ENCODE peak calls at places on chromosomes 13 and 19, in five cellular contexts. R is HepG2, K is GM12891, S is GM12878, I is H1. J is an unnamed sample.
A peak's percentile ranks its signal among the peaks of the same experiment; 100 is the strongest.

GRCh38 chr13:95236774-95237173 is 64.5 kb downstream of the ABCC4 start:
- DNase-seq in R (no peak), K (no peak), S (no peak), I (no peak), J (no peak)

GRCh38 chr13:40940841-40941240 is 78.3 kb downstream of the ELF1 start:
- DNase-seq in R (no peak), K (no peak), S (no peak), I (no peak), J (no peak)

GRCh38 chr19:35522745-35523327 is 5.3 kb downstream of the SBSN start:
- DNase-seq in R (no peak), K (no peak), S (no peak), I (no peak), J (no peak)

GRCh38 chr13:53098455-53098854 is 69.8 kb downstream of the OLFM4 start:
- DNase-seq in R (no peak), K (no peak), S (no peak), I (no peak), J (no peak)

GRCh38 chr19:38270587-38271167 is 6.3 kb downstream of the SPINT2 start:
- DNase-seq in R (no peak), K (no peak), S (no peak), I (no peak), J (no peak)

GRCh38 chr13:34246511-34246910 is 428.6 kb downstream of the RFC3 start:
- DNase-seq in R (no peak), K (no peak), S (no peak), I (no peak), J (no peak)

GRCh38 chr19:4482721-4483120 is 10.6 kb downstream of the HDGFL2 start:
- DNase-seq in R (no peak), K (no peak), S (no peak), I (no peak), J (no peak)

GRCh38 chr13:45242070-45242469 is 41.2 kb upstream of the KCTD4 start:
- DNase-seq in R (no peak), K (no peak), S (no peak), I (no peak), J (no peak)

GRCh38 chr19:38020331-38020730 is 113.3 kb downstream of the SIPA1L3 start:
- DNase-seq in R (no peak), K (no peak), S (no peak), I (no peak), J (no peak)

DNA sequence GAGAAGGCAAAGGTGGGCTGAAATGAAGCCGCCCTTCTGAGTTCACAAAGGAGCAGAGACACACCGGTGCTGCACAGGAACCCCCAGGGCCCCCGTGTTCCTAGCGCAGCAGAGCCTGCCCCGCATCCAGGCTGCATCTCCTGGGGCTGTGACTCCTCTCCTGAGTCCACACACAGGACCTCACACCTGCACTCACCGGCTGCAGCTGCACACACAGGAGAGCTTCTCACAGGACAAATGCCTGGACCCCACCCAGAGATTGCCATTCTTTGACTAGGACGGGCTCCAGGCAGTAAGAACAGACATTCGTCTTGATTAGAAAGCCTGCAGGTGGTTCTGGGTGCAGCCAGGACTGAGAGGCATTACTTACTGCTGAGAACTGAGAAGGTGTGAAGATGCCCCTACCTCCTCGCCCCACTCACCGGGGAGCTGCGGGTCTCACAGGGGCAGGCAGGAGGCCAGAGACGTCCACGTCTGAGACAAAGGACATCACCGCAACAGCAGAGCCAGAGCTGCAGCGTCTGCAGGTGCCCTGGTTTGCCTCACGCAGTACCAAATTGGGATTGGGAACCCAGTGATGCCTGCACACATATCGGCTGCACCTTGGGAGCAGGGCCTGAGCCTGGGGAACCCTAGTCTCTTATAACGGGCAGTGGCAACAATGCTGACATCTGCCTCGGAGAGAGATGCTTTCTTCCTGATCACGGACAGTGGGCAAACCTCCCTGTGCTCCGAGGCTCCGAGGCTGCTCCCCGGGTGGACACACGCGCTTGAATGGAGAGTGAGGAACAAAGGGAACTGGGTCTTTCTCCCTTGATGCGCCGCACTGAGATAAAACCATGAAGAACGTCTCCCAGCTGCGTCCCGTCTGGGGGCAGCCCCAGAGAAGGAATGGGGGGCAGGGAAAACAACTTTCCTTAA is 50.4 kb downstream of the RASA3 start:
- DNase-seq in R (no peak), K (no peak), S (no peak), I (no peak), J (no peak)
- TF ChIP-seq TAF1 in R (no peak), K (no peak), S (no peak), I (no peak), J (no peak)

GRCh38 chr13:111667757-111668156 is 347.3 kb downstream of the TEX29 start:
- DNase-seq in R (no peak), K (no peak), S (no peak), I (no peak), J (no peak)
- TF ChIP-seq POLR2A in R (no peak), K (no peak), S (no peak), I (no peak), J (no peak)

GRCh38 chr19:45778010-45778671 is 4.1 kb downstream of the DMPK start:
- DNase-seq in R (no peak), K (no peak), S (no peak), I (no peak), J (no peak)

GRCh38 chr19:45780448-45781281 is 1.6 kb downstream of the DMPK start:
- DNase-seq in R (peak; percentile 47), K (no peak), S (no peak), I (no peak), J (no peak)

GRCh38 chr19:45779231-45780145 is 2.8 kb downstream of the DMPK start:
- DNase-seq in R (peak; percentile 63), K (peak; percentile 96), S (peak; percentile 63), I (peak; percentile 77), J (peak; percentile 94)

GRCh38 chr19:45781282-45782161 is 768 bp downstream of the DMPK start:
- DNase-seq in R (no peak), K (no peak), S (no peak), I (no peak), J (no peak)

DNA sequence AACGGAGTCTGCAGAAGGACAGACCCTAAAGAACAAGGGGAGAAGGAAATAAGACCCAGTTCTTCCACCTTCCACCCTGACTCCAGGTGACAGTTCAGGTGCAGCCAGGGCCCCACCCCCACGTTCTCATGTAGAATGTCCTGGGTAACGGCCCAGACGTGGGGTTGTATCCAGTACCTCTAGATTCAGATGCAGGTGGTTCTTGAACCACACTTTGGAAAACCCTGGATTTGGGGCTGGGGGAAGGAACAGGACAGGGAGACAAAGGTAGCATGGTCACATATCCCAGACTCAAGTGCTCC is 2.2 kb downstream of the DMPK start:
- DNase-seq in R (no peak), K (no peak), S (no peak), I (no peak), J (no peak)
- TF ChIP-seq POLR2AphosphoS5 in R (no peak), K (no peak), S (no peak), I (no peak), J (no peak)

GRCh38 chr19:31413353-31413752 is 64.1 kb upstream of the TSHZ3 start:
- DNase-seq in R (no peak), K (no peak), S (no peak), I (no peak), J (no peak)
- TF ChIP-seq TAF1 in R (no peak), K (no peak), S (no peak), I (no peak), J (no peak)

DNA sequence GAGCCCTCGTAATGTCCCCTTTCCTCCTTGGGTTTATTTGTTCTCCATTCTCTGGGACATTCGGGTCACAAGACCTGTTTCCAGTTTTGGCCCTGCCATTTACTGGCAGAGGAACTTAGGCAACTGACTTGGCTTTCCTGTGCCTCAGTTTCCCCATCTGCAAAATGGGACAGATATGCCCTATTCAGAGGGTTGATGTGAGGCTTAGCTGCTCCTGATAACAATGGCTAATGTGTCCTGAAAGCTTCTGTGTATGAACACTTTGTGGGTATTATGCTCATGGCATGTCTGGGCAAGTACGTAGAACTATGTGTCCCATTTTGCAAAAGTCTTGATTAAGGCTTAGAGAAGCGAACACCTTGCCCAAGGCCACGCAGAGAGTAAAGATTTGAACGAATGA is 1.0 kb downstream of the ZNF524 start:
- DNase-seq in R (no peak), K (no peak), S (no peak), I (no peak), J (no peak)
- TF ChIP-seq POLR2A in R (no peak), K (no peak), S (no peak), I (no peak), J (no peak)

DNA sequence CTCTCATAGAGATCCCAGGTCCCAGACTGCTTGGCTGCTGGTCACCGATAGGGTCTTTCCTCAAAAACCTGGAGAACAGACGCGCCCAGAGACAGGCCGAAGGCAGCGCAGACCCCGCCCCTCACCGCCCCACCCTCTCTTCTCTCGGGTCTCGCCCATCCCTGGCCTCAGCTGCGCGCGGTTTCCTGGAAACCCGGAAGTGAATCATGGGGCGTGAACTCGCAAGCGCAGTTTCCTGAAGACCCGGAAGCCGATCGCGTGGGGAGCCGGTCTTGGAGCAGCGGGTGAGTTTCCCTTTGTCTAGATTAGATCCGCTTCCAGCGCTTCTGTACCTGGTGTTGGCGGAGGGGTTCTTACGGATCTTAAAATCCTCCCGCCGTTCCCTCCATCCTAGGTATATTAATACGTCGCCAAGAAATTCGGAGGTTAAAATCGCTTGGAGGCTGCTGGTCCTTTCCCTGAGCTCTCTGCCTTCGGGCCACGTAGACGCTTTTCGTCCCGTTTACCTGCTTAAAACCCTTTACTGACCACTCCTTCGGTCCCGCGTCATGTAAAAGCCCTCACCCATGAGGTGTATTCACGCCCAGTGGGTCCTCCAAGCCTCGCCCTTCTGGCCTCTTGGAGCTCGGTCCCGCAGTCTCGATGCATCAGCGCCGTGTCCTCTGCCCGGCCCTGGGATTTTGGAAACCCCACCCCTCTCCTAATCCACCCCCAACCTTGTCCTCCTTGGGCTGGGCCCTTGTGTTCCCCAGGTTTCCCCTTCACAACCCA is at the start of gene ZNF578:
- DNase-seq in R (no peak), K (peak; percentile 29), S (no peak), I (peak; percentile 75), J (peak; percentile 11)
- TF ChIP-seq POLR2AphosphoS5 in R (no peak), K (no peak), S (no peak), I (no peak), J (no peak)

GRCh38 chr19:18193388-18194207 is 580 bp downstream of the MPV17L2 start:
- DNase-seq in R (no peak), K (no peak), S (no peak), I (no peak), J (no peak)
- TF ChIP-seq TAF1 in R (no peak), K (no peak), S (no peak), I (no peak), J (no peak)

GRCh38 chr19:2474232-2475017 is 1.5 kb upstream of the GADD45B start:
- DNase-seq in R (peak; percentile 76), K (peak; percentile 82), S (no peak), I (no peak), J (peak; percentile 86)
- TF ChIP-seq POLR2A in R (no peak), K (no peak), S (no peak), I (no peak), J (no peak)

DNA sequence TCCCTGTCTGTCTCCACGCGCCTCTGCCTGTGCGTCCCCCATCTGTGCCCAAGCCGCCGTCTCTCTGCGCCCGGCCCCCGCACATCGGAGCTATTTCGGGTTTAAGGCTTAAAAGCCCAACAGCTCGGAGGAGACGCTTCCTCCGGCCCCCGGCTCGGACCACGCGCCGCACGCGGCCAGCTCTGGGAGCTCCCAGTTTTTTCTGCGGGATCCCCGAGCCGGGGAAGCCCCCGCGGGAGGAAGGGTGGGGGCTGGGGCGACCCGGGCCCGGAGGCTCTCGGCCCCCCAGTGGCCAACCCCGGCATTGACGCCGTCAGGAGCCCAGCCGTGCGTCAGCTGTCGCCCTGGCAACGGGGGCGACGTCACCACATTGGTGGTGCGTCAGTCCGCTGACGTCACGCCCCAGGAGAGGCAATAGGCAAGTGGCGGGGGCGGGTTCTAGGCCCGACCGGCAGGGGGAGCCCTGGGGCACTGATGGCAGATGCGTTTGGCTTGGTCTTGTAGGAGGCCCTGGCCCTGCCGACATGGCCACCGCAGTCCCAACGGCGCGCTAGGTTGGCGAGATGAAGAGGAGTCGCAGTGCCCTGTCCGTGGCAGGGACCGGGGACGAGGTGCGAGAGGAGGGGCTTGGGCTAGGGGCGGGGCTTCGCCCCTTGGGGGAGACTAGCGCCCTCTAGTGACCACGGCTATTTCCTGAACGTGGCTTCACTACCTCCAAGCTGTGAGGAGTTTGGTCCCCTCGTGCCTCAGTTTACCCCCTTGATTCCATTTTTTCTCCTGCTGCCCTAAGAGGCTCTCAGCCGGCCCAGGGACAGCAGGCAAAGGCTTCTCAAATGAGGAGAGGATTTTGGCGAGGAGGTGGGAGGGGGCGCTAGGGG is 3.7 kb upstream of the PDE4A start:
- DNase-seq in R (peak; percentile 83), K (peak; percentile 73), S (peak; percentile 60), I (peak; percentile 83), J (peak; percentile 82)
- TF ChIP-seq POLR2AphosphoS5 in R (no peak), K (no peak), S (no peak), I (no peak), J (no peak)

J was measured in GM12892.